ENCODE peak calls at places on chromosomes 3 and 15, in nine cellular contexts. Y, Z, E, B, L, I, C, G and Q are unnamed samples.
A peak's percentile ranks its signal among the peaks of the same experiment; 100 is the strongest.

GRCh38 chr3:178422406-178422805 is 113.8 kb upstream of the KCNMB2 start:
- DNase-seq in Y (no peak), Z (no peak), E (no peak), B (no peak), L (no peak), I (no peak), C (no peak), G (no peak), Q (no peak)

GRCh38 chr3:188192034-188192433 is 38.1 kb downstream of the LPP start:
- DNase-seq in Y (no peak), Z (no peak), E (no peak), B (no peak), L (no peak), I (no peak), C (no peak), G (no peak), Q (no peak)

GRCh38 chr3:133119146-133119545 is 81.0 kb downstream of the TMEM108 start:
- DNase-seq in Y (no peak), Z (no peak), E (no peak), B (no peak), L (no peak), I (no peak), C (no peak), G (no peak), Q (no peak)

GRCh38 chr15:33934396-33934795 is 33.9 kb upstream of the CHRM5 start:
- DNase-seq in Y (no peak), Z (peak; percentile 12), E (no peak), B (no peak), L (no peak), I (no peak), C (no peak), G (no peak), Q (peak; percentile 8)

GRCh38 chr3:190318666-190319065 is 3.6 kb downstream of the CLDN1 start:
- DNase-seq in Y (no peak), Z (no peak), E (no peak), B (no peak), L (no peak), I (no peak), C (no peak), G (no peak), Q (no peak)

GRCh38 chr3:185728630-185729334 is 96.1 kb downstream of the IGF2BP2 start:
- DNase-seq in Y (no peak), Z (no peak), E (no peak), B (no peak), L (no peak), I (no peak), C (no peak), G (no peak), Q (no peak)

GRCh38 chr3:32700244-32700643 is 15.3 kb downstream of the CNOT10 start:
- DNase-seq in Y (no peak), Z (no peak), E (no peak), B (no peak), L (no peak), I (no peak), C (no peak), G (no peak), Q (no peak)

GRCh38 chr3:54342676-54343075 is 220.3 kb downstream of the CACNA2D3 start:
- DNase-seq in Y (no peak), Z (no peak), E (no peak), B (no peak), L (no peak), I (no peak), C (peak; percentile 27), G (peak; percentile 54), Q (no peak)

GRCh38 chr15:56261854-56262509 is 18.3 kb upstream of the RFX7 start:
- DNase-seq in Y (no peak), Z (no peak), E (peak; percentile 28), B (no peak), L (no peak), I (no peak), C (peak; percentile 16), G (no peak), Q (no peak)

GRCh38 chr3:50606596-50606995 is 5.0 kb downstream of the CISH start:
- DNase-seq in Y (no peak), Z (no peak), E (no peak), B (no peak), L (no peak), I (no peak), C (no peak), G (no peak), Q (no peak)

GRCh38 chr15:61989698-61990097 is 70.5 kb downstream of the VPS13C start:
- DNase-seq in Y (no peak), Z (peak; percentile 5), E (no peak), B (no peak), L (no peak), I (no peak), C (no peak), G (no peak), Q (no peak)

GRCh38 chr3:14290631-14291385 is 111.6 kb upstream of the SLC6A6 start:
- DNase-seq in Y (no peak), Z (no peak), E (no peak), B (no peak), L (no peak), I (no peak), C (no peak), G (peak; percentile 24), Q (no peak)

GRCh38 chr3:31102196-31102879 is 207.9 kb upstream of the GADL1 start:
- DNase-seq in Y (no peak), Z (no peak), E (no peak), B (no peak), L (no peak), I (no peak), C (no peak), G (no peak), Q (no peak)

GRCh38 chr3:59496250-59496649 is 446.4 kb upstream of the CFAP20DC start:
- DNase-seq in Y (no peak), Z (no peak), E (no peak), B (no peak), L (no peak), I (no peak), C (no peak), G (no peak), Q (no peak)

GRCh38 chr3:111807826-111808225 is 51.2 kb upstream of the PHLDB2 start:
- DNase-seq in Y (no peak), Z (no peak), E (no peak), B (no peak), L (no peak), I (no peak), C (peak; percentile 46), G (no peak), Q (no peak)
- H3K4me1 ChIP-seq in Y (peaks cover 25% of the 10 kb centered on the region), Z (peaks cover 10% of the 10 kb centered on the region), E (peaks cover 3% of the 10 kb centered on the region), B (no peaks in the 10 kb centered on the region), L (peaks cover 57% of the 10 kb centered on the region), I (no peaks in the 10 kb centered on the region), C (peaks cover 54% of the 10 kb centered on the region), G (peaks cover 3% of the 10 kb centered on the region), Q (peaks cover 5% of the 10 kb centered on the region)

GRCh38 chr15:94242257-94242656 is 10.9 kb downstream of the MCTP2 start:
- DNase-seq in Y (no peak), Z (no peak), E (no peak), B (no peak), L (no peak), I (no peak), C (no peak), G (no peak), Q (no peak)
- TF ChIP-seq POLR2A in Y (no peak), Z (no peak), E (no peak), B (no peak), L (no peak), I (no peak), C (no peak), G (no peak), Q (no peak)

DNA sequence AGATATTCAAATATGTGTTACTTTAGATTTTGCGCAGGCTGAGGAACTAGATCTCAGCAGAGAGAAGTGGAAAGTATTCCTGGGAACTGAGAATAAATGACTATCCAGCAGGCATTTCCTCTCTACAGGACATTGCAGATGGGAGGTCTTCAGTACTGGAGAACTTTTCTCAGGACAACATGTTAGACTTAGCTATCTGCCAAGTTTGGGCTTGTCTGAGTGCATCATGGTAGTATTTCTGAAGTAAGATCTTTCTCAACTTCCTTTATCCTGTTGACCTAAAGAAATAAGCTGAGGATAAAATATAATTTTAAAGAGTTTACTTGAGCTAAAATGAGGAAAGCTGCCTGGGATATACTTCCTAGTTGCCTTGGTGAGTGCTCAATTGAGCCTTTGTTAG is 167.9 kb upstream of the BCHE start:
- DNase-seq in Y (no peak), Z (no peak), E (no peak), B (no peak), L (no peak), I (no peak), C (no peak), G (no peak), Q (no peak)
- H3K36me3 ChIP-seq in Y (no peaks in the 10 kb centered on the region), Z (no peaks in the 10 kb centered on the region), E (no peaks in the 10 kb centered on the region), B (no peaks in the 10 kb centered on the region), L (no peaks in the 10 kb centered on the region), I (no peaks in the 10 kb centered on the region), C (no peaks in the 10 kb centered on the region), G (no peaks in the 10 kb centered on the region), Q (no peaks in the 10 kb centered on the region)

GRCh38 chr3:122094125-122094524 is 39.0 kb downstream of the CD86 start:
- DNase-seq in Y (no peak), Z (no peak), E (no peak), B (no peak), L (no peak), I (no peak), C (no peak), G (no peak), Q (no peak)
- H3K4me1 ChIP-seq in Y (no peaks in the 10 kb centered on the region), Z (no peaks in the 10 kb centered on the region), E (no peaks in the 10 kb centered on the region), B (no peaks in the 10 kb centered on the region), L (peaks cover 8% of the 10 kb centered on the region), I (no peaks in the 10 kb centered on the region), C (no peaks in the 10 kb centered on the region), G (no peaks in the 10 kb centered on the region), Q (no peaks in the 10 kb centered on the region)

GRCh38 chr3:194689493-194689901 is 3.8 kb downstream of the FAM43A start:
- DNase-seq in Y (no peak), Z (peak; percentile 78), E (no peak), B (no peak), L (no peak), I (no peak), C (no peak), G (no peak), Q (no peak)
- TF ChIP-seq POLR2A in Y (no peak), Z (no peak), E (no peak), B (no peak), L (no peak), I (no peak), C (no peak), G (no peak), Q (no peak)

GRCh38 chr15:60469893-60470641 is 8.9 kb downstream of the ICE2 start:
- DNase-seq in Y (peak; percentile 21), Z (peak; percentile 14), E (no peak), B (no peak), L (no peak), I (no peak), C (no peak), G (no peak), Q (no peak)
- H3K36me3 ChIP-seq in Y (peaks cover 48% of the 10 kb centered on the region), Z (peaks cover 14% of the 10 kb centered on the region), E (peaks cover 11% of the 10 kb centered on the region), B (peaks cover 68% of the 10 kb centered on the region), L (peaks cover 79% of the 10 kb centered on the region), I (peaks cover 2% of the 10 kb centered on the region), C (no peaks in the 10 kb centered on the region), G (no peaks in the 10 kb centered on the region), Q (peaks cover 43% of the 10 kb centered on the region)

GRCh38 chr3:156787015-156787414 is 39.1 kb upstream of the LEKR1 start:
- DNase-seq in Y (no peak), Z (no peak), E (no peak), B (no peak), L (no peak), I (no peak), C (no peak), G (no peak), Q (no peak)
- H3K4me1 ChIP-seq in Y (peaks cover 4% of the 10 kb centered on the region), Z (peaks cover 19% of the 10 kb centered on the region), E (no peaks in the 10 kb centered on the region), B (no peaks in the 10 kb centered on the region), L (peaks cover 59% of the 10 kb centered on the region), I (no peaks in the 10 kb centered on the region), C (peaks cover 8% of the 10 kb centered on the region), G (peaks cover 6% of the 10 kb centered on the region), Q (no peaks in the 10 kb centered on the region)